ENCODE peak calls at places on chromosomes 3 and 15, in four cellular contexts. L is GM12878, J is K562, X is HepG2. Z is an unnamed sample.

GRCh38 chr3:8732413-8732812 is 1.2 kb upstream of the CAV3 start:
- DNase-seq in L (no peak), X (no peak), J (no peak), Z (no peak)

GRCh38 chr3:100590114-100590839 is 19.1 kb upstream of the ADGRG7 start:
- DNase-seq in J (peak), L (peak), X (peak), Z (peak)

GRCh38 chr15:32884136-32884535 is 166.3 kb downstream of the GREM1 start:
- DNase-seq in L (no peak), X (no peak), J (no peak), Z (no peak)

GRCh38 chr3:20040476-20041196 is 390 bp downstream of the KAT2B start:
- DNase-seq in J (peak), L (no peak), X (peak), Z (peak)

GRCh38 chr3:26712211-26713026 is 89.8 kb downstream of the LRRC3B start:
- DNase-seq in J (peak), L (no peak), X (peak), Z (peak)

GRCh38 chr15:42457445-42458442 is 33.2 kb downstream of the ZNF106 start:
- DNase-seq in X (no peak), L (peak), J (no peak), Z (peak)

GRCh38 chr3:142088522-142088921 is 60.8 kb downstream of the TFDP2 start:
- DNase-seq in J (no peak), L (no peak), X (peak), Z (no peak)

GRCh38 chr3:25033407-25034029 is 394.5 kb upstream of the RARB start:
- DNase-seq in J (peak), X (peak), L (no peak), Z (peak)

GRCh38 chr3:178562143-178562868 is 26.1 kb downstream of the KCNMB2 start:
- DNase-seq in X (no peak), L (no peak), J (no peak), Z (no peak)

GRCh38 chr15:100005013-100005412 is 271.8 kb upstream of the LYSMD4 start:
- DNase-seq in X (no peak), J (no peak), L (no peak), Z (peak)

GRCh38 chr3:5010706-5011554 is 31.7 kb downstream of the BHLHE40 start:
- DNase-seq in L (no peak), J (no peak), X (no peak), Z (no peak)

GRCh38 chr3:155297100-155297499 is 3.6 kb upstream of the STRIT1 start:
- DNase-seq in X (no peak), L (no peak), J (no peak), Z (no peak)

GRCh38 chr3:30289324-30289723 is 317.1 kb upstream of the TGFBR2 start:
- DNase-seq in L (no peak), X (peak), J (no peak), Z (no peak)

GRCh38 chr15:77634266-77634962 is 1.7 kb upstream of the LINGO1 start:
- DNase-seq in L (no peak), X (peak), J (peak), Z (peak)

GRCh38 chr3:52253314-52254260 is 8.0 kb downstream of the PPM1M start:
- DNase-seq in X (no peak), J (no peak), L (peak), Z (no peak)

GRCh38 chr3:33787328-33788009 is 11.0 kb upstream of the PDCD6IP start:
- DNase-seq in X (peak), L (no peak), J (peak), Z (peak)
- TF ChIP-seq NFIC in X (no peak), L (no peak), J (no peak), Z (no peak)

DNA sequence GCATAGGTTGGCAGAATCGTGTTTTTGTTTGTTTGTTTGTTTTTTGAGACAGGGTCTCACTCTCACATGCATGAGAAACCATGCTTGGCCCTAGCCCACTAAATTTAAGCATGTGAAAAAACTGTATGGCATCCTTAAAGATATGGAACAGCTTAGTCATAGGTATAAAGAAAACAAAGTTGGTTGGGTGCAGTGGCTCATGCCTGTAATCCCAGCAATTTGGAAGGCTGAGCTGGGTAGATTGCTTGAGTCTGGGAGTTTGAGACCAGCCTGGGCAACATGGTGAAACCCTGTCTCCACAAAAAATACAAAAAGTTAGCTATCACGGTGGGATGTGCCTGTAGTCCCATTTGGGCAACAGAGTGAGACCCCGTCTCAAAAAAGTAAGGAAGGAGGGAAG is 25.2 kb downstream of the EXD1 start:
- DNase-seq in X (no peak), L (no peak), J (no peak), Z (no peak)
- TF ChIP-seq NFIC in X (no peak), L (no peak), J (no peak), Z (no peak)

GRCh38 chr3:150738688-150739087 is 24.3 kb downstream of the SIAH2 start:
- DNase-seq in J (peak), X (no peak), L (no peak), Z (no peak)
- TF ChIP-seq NFIC in J (peak), X (peak), L (no peak), Z (no peak)

DNA sequence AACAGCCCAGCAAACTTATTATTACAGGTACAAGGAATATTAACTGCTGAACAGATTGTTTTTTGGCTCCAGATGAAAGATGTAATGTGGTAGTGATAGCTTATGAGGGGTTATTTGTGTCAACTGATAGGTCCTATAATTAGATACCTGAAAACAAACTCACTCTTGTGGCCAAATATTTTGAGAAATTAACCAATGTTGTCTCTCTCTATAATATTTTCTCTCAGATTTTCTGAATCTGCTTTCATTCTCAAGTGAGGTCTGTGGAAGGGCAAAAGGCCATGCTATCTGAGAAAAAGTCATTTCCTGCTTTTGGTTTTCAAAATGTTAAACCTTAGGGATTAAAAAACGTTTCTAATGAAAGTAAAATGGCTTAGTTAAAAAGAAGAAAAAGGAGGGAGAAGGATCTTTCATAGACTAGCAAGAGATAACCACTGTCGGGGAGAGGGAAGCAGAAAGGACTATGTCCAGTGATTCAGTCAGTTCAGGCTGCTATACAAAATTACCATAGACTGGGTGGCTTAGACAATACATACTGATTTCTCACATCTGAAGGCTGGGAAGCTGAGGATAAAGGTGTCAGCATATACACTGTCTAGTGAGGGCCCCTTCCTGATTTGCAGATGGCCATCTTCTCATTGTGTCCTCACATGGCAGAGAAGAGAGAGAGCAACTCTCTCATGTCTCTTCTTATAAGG is 277.5 kb upstream of the P2RY1 start:
- DNase-seq in X (no peak), L (no peak), J (no peak), Z (no peak)
- TF ChIP-seq NFIC in X (no peak), L (peak), J (no peak), Z (no peak)

DNA sequence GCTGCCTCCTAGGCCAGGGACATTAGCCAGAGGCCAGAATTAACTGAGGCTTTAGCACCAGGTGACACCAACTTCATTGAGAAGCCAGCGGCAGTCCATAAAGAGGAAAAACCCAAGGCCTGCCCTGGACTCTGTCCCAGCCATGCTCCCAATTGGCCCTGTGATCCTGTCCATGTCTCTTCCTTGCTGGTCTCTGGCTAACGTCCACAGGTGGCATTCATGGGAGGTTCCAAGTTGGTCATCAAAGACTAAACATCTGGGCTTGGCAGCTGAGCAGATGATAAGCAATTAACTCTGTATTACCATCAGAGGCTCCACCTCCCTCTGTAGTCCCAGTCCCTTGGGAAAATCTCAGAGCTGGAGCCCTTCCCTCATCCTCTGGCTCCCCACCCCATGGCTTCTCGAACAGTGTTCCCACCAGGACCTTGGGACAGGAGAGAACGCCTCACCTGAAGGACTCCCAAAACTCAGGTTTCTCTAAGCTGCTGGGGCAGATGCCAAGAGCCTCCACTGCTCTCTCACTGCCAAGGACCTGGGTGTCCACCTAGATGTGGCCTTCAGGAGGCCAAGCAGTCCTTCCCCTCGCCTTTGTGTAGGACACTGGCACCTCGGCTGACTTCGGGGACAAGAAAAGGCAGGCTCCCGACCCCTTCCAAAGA is 40.4 kb downstream of the GOLGA6A start:
- DNase-seq in J (no peak), X (no peak), L (no peak), Z (no peak)
- TF ChIP-seq NFIC in J (no peak), X (no peak), L (no peak), Z (no peak)

Z was measured in SK-N-SH.